ENCODE peak calls at places on chromosomes 3 and 15, in ten cellular contexts. I is activated CD8-positive, alpha-beta memory T cell treated with anti-CD3 and anti-CD28 coated beads, Interleukin-2, amount 10 ng/mL, durations not matched to agents 7 days and 5 days; C is WTC11; V is PC-3; P is T-helper 17 cell; T is lower lobe of right lung; H is activated CD8-positive, alpha-beta T cell treated with anti-CD3 and anti-CD28 coated beads, Interleukin-2, amount 10 ng/mL, durations not matched to agents 7 days and 5 days; B is naive thymus-derived CD8-positive, alpha-beta T cell; S is left cardiac atrium; U is esophagus mucosa. F is an unnamed sample.

GRCh38 chr3:27729748-27730611 is 7.9 kb upstream of the EOMES start:
- ATAC-seq in I (no peak), C (peak), V (no peak), P (no peak), T (no peak), H (peak), B (peak), S (peak), U (peak), F (no peak)

GRCh38 chr3:195042741-195043611 is 228.0 kb downstream of the XXYLT1 start:
- ATAC-seq in I (no peak), C (peak), V (peak), P (no peak), T (no peak), H (no peak), B (no peak), S (no peak), U (no peak), F (no peak)

GRCh38 chr3:65508743-65509422 is 529.8 kb downstream of the MAGI1 start:
- ATAC-seq in I (no peak), C (peak), V (no peak), P (no peak), T (no peak), H (no peak), B (no peak), S (peak), U (peak), F (no peak)

GRCh38 chr15:43518073-43518761 is 809 bp downstream of the MAP1A start:
- ATAC-seq in I (no peak), C (peak), V (peak), P (peak), T (peak), H (no peak), B (peak), S (peak), U (no peak), F (peak)

GRCh38 chr15:76776480-76776879 is 128.7 kb downstream of the SCAPER start:
- ATAC-seq in I (no peak), C (no peak), V (no peak), P (no peak), T (no peak), H (no peak), B (no peak), S (no peak), U (no peak), F (peak)

GRCh38 chr15:97078556-97078955 is 748.1 kb downstream of the NR2F2 start:
- ATAC-seq in I (no peak), C (no peak), V (no peak), P (no peak), T (no peak), H (no peak), B (no peak), S (no peak), U (no peak), F (no peak)

GRCh38 chr15:42313463-42313862 is 40.2 kb upstream of the TMEM87A start:
- ATAC-seq in I (no peak), C (peak), V (no peak), P (no peak), T (no peak), H (no peak), B (no peak), S (no peak), U (no peak), F (no peak)

GRCh38 chr3:102235679-102236078 is 199.1 kb upstream of the ZPLD1 start:
- ATAC-seq in I (no peak), C (peak), V (no peak), P (no peak), T (no peak), H (no peak), B (no peak), S (no peak), U (no peak), F (no peak)

GRCh38 chr3:76497636-76498035 is 542.3 kb upstream of the ROBO2 start:
- ATAC-seq in I (no peak), C (peak), V (no peak), P (no peak), T (no peak), H (no peak), B (no peak), S (no peak), U (no peak), F (no peak)

GRCh38 chr15:79450648-79451047 is 18.5 kb downstream of the MINAR1 start:
- ATAC-seq in I (no peak), C (peak), V (no peak), P (no peak), T (no peak), H (no peak), B (no peak), S (no peak), U (no peak), F (no peak)

GRCh38 chr3:134485075-134485536 is 679 bp downstream of the ANAPC13 start:
- ATAC-seq in I (peak), C (peak), V (no peak), P (peak), T (no peak), H (peak), B (peak), S (peak), U (peak), F (peak)

GRCh38 chr3:62592408-62592807 is 219.1 kb upstream of the FEZF2 start:
- ATAC-seq in I (no peak), C (no peak), V (no peak), P (no peak), T (peak), H (no peak), B (no peak), S (no peak), U (no peak), F (no peak)

GRCh38 chr15:65772909-65773308 is 19.2 kb downstream of the DENND4A start:
- ATAC-seq in I (peak), C (no peak), V (no peak), P (peak), T (no peak), H (peak), B (peak), S (no peak), U (no peak), F (no peak)

GRCh38 chr3:125482406-125482805 is 37.6 kb downstream of the SNX4 start:
- ATAC-seq in I (no peak), C (no peak), V (no peak), P (no peak), T (no peak), H (no peak), B (no peak), S (no peak), U (no peak), F (no peak)

GRCh38 chr3:71530903-71531535 is 52.5 kb downstream of the FOXP1 start:
- ATAC-seq in I (no peak), C (peak), V (no peak), P (no peak), T (no peak), H (no peak), B (no peak), S (no peak), U (no peak), F (no peak)

GRCh38 chr15:67033012-67033411 is 32.4 kb upstream of the SMAD3 start:
- ATAC-seq in I (peak), C (peak), V (no peak), P (peak), T (peak), H (peak), B (peak), S (no peak), U (peak), F (no peak)

GRCh38 chr3:98513736-98514135 is 9.0 kb downstream of the CLDND1 start:
- ATAC-seq in I (no peak), C (no peak), V (no peak), P (no peak), T (no peak), H (no peak), B (no peak), S (no peak), U (no peak), F (no peak)

GRCh38 chr15:25508369-25509002 is 69.7 kb upstream of the UBE3A start:
- ATAC-seq in I (no peak), C (peak), V (no peak), P (no peak), T (no peak), H (no peak), B (no peak), S (peak), U (no peak), F (no peak)

GRCh38 chr3:50529996-50530706 is 26.7 kb upstream of the CACNA2D2 start:
- ATAC-seq in I (no peak), C (peak), V (no peak), P (no peak), T (no peak), H (no peak), B (no peak), S (peak), U (peak), F (peak)

GRCh38 chr3:171225101-171225674 is 198.7 kb upstream of the SLC2A2 start:
- ATAC-seq in I (peak), C (no peak), V (no peak), P (peak), T (no peak), H (peak), B (peak), S (no peak), U (no peak), F (no peak)

GRCh38 chr3:16374047-16375019 is 109.3 kb downstream of the OXNAD1 start:
- ATAC-seq in I (no peak), C (no peak), V (no peak), P (peak), T (peak), H (peak), B (peak), S (no peak), U (peak), F (peak)

GRCh38 chr3:181761906-181762305 is 50.2 kb downstream of the SOX2 start:
- ATAC-seq in I (no peak), C (no peak), V (no peak), P (no peak), T (no peak), H (no peak), B (no peak), S (no peak), U (no peak), F (no peak)

GRCh38 chr3:39405687-39406367 is 693 bp upstream of the RPSA start:
- ATAC-seq in I (no peak), C (no peak), V (no peak), P (no peak), T (no peak), H (no peak), B (no peak), S (no peak), U (no peak), F (no peak)

GRCh38 chr3:70120360-70120966 is 120.9 kb downstream of the SAMMSON start:
- ATAC-seq in I (no peak), C (peak), V (peak), P (no peak), T (no peak), H (no peak), B (no peak), S (no peak), U (peak), F (peak)

GRCh38 chr3:150238995-150239612 is 169.0 kb upstream of the TSC22D2 start:
- ATAC-seq in I (no peak), C (peak), V (peak), P (no peak), T (peak), H (no peak), B (no peak), S (no peak), U (no peak), F (no peak)

GRCh38 chr15:94229591-94230365 is 1.6 kb upstream of the MCTP2 start:
- ATAC-seq in I (peak), C (no peak), V (no peak), P (peak), T (no peak), H (peak), B (peak), S (no peak), U (no peak), F (peak)

GRCh38 chr15:65285291-65286068 is 1.2 kb downstream of the PARP16 start:
- ATAC-seq in I (no peak), C (no peak), V (no peak), P (no peak), T (no peak), H (no peak), B (no peak), S (no peak), U (no peak), F (no peak)

GRCh38 chr3:10284496-10284895 is 8.3 kb downstream of the GHRL start:
- ATAC-seq in I (peak), C (no peak), V (no peak), P (peak), T (no peak), H (peak), B (peak), S (no peak), U (no peak), F (peak)

GRCh38 chr3:188194327-188194726 is 40.4 kb downstream of the LPP start:
- ATAC-seq in I (no peak), C (no peak), V (no peak), P (no peak), T (no peak), H (no peak), B (no peak), S (no peak), U (no peak), F (no peak)